ENCODE peak calls at places on chromosomes 11 and 22, in seven cellular contexts. A is K562, P is spleen, I is suprapubic skin, O is transverse colon, L is GM12891, J is stomach. N is an unnamed sample.

GRCh38 chr11:120303004-120303637 is 22.0 kb upstream of the TLCD5 start:
- DNase-seq in O (peak; percentile 81), I (no peak), L (peak; percentile 48), A (peak; percentile 87), P (no peak), J (peak; percentile 78), N (peak; percentile 94)

GRCh38 chr11:32935462-32936029 is 42.9 kb downstream of the QSER1 start:
- DNase-seq in J (no peak), O (no peak), I (no peak), A (no peak), L (no peak), P (no peak), N (no peak)

GRCh38 chr22:24026733-24027132 is 15.6 kb downstream of the CABIN1 start:
- DNase-seq in A (no peak), P (no peak), I (no peak), O (no peak), L (no peak), J (no peak), N (no peak)

GRCh38 chr11:77611921-77612320 is 22.2 kb downstream of the AQP11 start:
- DNase-seq in J (no peak), I (no peak), P (no peak), A (no peak), L (no peak), O (no peak), N (no peak)

GRCh38 chr22:29625090-29625825 is 21.8 kb downstream of the NF2 start:
- DNase-seq in I (no peak), A (peak; percentile 44), P (no peak), O (peak; percentile 34), L (no peak), J (peak; percentile 60), N (peak; percentile 61)

GRCh38 chr22:50699754-50700386 is 27.2 kb downstream of the SHANK3 start:
- DNase-seq in J (no peak), I (peak; percentile 71), O (no peak), P (peak; percentile 66), L (no peak), A (peak; percentile 34), N (peak; percentile 80)

GRCh38 chr11:19698493-19699292 is 13.9 kb upstream of the NAV2 start:
- DNase-seq in J (no peak), I (peak; percentile 87), P (no peak), O (no peak), L (no peak), A (no peak), N (no peak)

GRCh38 chr11:107719557-107720304 is 7.9 kb upstream of the SLN start:
- DNase-seq in J (no peak), L (no peak), I (no peak), P (no peak), A (no peak), O (no peak), N (no peak)

GRCh38 chr11:120401506-120401905 is 65.3 kb downstream of the ARHGEF12 start:
- DNase-seq in P (no peak), I (no peak), J (no peak), O (no peak), A (no peak), L (no peak), N (no peak)

GRCh38 chr22:20026996-20027601 is 6.2 kb downstream of the TANGO2 start:
- DNase-seq in J (no peak), L (no peak), A (no peak), O (no peak), P (peak; percentile 55), I (no peak), N (no peak)

GRCh38 chr11:11407738-11408084 is 54.7 kb upstream of the CSNK2A3 start:
- DNase-seq in I (no peak), A (no peak), P (no peak), J (no peak), L (no peak), O (no peak), N (no peak)

GRCh38 chr11:122344281-122344680 is 228.3 kb upstream of the BLID start:
- DNase-seq in O (no peak), L (no peak), A (no peak), J (no peak), P (no peak), I (no peak), N (no peak)

GRCh38 chr11:9357041-9357440 is 27.4 kb upstream of the IPO7 start:
- DNase-seq in O (no peak), I (no peak), A (no peak), J (no peak), L (no peak), P (no peak), N (no peak)

GRCh38 chr11:94193288-94193687 is 64.6 kb downstream of the PANX1 start:
- DNase-seq in J (no peak), L (no peak), I (no peak), A (no peak), O (no peak), P (no peak), N (no peak)

GRCh38 chr11:123707606-123708205 is 33.8 kb downstream of the ZNF202 start:
- DNase-seq in O (peak; percentile 58), J (peak; percentile 59), A (peak; percentile 60), L (peak; percentile 26), I (no peak), P (no peak), N (peak; percentile 85)

GRCh38 chr11:96753997-96754396 is 364.2 kb downstream of the JRKL start:
- DNase-seq in O (no peak), A (no peak), L (no peak), I (no peak), J (no peak), P (no peak), N (no peak)

GRCh38 chr11:23976776-23977380 is 520.0 kb upstream of the LUZP2 start:
- DNase-seq in P (no peak), O (no peak), I (no peak), J (no peak), A (no peak), L (no peak), N (no peak)

DNA sequence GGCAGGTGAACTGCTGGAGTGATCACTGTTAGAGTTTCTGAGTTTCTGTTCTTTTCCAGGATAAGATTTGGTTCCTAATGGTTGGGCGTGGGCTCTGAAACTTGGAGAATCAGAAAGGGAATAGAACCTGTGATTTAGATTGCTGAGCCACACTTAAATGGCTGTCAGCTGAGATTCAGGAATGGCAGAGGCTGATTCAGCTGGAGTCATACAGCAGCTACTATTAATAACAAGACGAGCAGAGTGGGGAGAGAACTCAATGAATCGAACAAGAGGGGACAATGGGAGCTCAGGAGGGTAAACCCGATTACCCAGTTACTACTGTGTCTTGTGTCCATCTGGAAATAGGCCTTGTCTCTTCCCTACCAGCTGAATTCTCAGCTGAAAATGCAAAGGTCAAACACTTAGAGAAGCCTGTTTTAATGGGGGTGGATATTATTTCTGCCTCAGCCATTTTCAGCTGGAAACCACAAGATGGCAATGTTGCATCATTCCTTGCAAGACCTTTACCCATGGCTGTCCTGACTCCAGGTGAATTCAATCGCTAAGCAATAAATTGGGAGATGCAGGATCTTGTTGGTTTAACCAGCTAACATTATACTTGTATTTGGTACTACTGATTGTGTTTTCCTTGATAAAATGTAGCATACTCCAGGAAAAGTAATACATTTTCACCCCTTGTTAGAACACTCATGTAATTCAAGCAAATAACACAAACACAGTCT is 104.5 kb upstream of the RAG2 start:
- DNase-seq in A (peak; percentile 44), J (no peak), L (peak; percentile 29), P (no peak), I (no peak), O (no peak), N (peak; percentile 85)
- TF ChIP-seq POLR2AphosphoS5 in A (no peak), J (no peak), L (no peak), P (no peak), I (no peak), O (no peak), N (no peak)

DNA sequence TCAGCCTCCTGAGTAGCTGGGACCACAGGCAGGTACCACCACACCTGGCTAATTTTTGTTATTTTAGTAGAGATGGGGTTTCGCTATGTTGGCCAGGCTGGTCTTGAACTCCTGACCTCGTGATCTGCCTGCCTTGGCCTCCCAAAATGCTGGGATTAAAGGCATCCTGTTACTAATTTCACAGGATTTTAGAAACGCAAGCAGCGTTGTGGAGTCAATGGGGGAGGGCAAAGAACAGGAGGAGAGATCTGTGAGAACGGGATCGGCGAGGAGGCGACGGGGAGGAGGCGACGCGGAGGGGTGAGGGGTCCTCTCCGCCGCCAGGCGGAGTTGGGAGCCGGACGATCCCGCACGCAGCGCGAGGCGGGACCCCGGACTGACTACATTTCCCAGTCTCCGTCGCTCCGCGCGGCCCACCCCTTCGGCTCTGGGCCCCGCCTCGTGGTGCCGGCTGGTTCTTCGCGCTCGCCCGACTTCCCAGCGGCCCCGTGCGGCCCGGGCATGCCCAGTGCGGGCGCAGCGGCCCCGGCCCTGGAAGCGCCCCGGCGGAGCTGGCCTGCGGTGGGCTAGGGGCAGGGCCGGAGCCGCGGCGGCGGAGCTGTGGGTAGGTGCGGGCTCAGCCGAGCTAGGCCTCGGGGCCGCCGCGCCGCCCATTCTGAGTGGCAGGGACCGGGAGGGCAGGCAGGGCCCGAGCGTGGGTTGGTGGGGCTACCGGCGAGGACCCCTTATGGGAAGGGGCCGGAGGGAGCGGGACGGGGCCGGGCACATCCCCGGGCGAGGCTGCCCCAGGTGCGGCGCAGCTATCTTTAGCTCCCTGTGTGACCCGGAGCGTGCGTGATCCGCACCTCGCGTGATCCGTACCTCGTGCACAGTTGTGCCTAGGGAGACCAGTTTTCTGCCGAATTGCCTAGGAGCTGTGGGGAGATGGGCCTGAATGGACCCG is at the start of gene EI24:
- DNase-seq in J (peak; percentile 92), I (peak; percentile 93), L (peak; percentile 80), A (peak; percentile 92), O (peak; percentile 93), P (peak; percentile 97), N (peak; percentile 98)
- TF ChIP-seq POLR2AphosphoS5 in J (peak; percentile 39), I (no peak), L (no peak), A (peak; percentile 80), O (no peak), P (peak; percentile 88), N (peak; percentile 76)

GRCh38 chr22:39150848-39151215 is 1.6 kb downstream of the CBX7 start:
- DNase-seq in O (no peak), P (peak; percentile 51), I (no peak), A (no peak), J (no peak), L (no peak), N (no peak)

GRCh38 chr22:39149915-39150847 is 2.3 kb downstream of the CBX7 start:
- DNase-seq in A (no peak), I (no peak), J (no peak), P (peak; percentile 70), O (no peak), L (no peak), N (peak; percentile 50)

GRCh38 chr22:39147335-39148023 is 5.0 kb downstream of the CBX7 start:
- DNase-seq in P (peak; percentile 74), J (no peak), O (no peak), I (no peak), L (no peak), A (no peak), N (no peak)

GRCh38 chr22:39148024-39148726 is 4.3 kb downstream of the CBX7 start:
- DNase-seq in J (no peak), I (no peak), A (no peak), L (no peak), P (peak; percentile 75), O (no peak), N (no peak)

GRCh38 chr22:39148727-39149535 is 3.5 kb downstream of the CBX7 start:
- DNase-seq in I (no peak), O (peak; percentile 72), P (peak; percentile 88), A (peak; percentile 58), J (peak; percentile 47), L (peak; percentile 72), N (peak; percentile 83)
- TF ChIP-seq POLR2AphosphoS5 in I (no peak), O (no peak), P (peak; percentile 61), A (no peak), J (no peak), L (no peak), N (no peak)

DNA sequence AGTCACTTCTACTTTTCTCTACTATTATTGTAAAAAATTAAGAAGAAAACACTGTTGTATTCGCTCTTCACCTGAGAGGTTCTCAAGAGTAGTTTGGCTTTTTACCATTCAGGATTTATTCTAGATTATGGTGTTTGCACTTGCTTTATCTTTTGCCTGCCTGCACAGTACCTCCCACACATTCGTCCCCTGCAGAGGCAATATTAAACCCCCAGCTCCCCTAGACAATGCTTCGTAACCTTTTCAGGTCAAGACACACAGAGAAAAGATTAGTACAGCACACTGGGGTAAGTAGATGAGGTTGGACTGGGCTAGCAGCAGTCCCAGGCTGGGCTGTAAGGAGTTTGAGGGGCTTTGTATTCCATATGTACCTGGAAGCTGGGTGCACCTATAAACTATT is 62.4 kb downstream of the TNRC6B start:
- DNase-seq in O (no peak), P (no peak), I (no peak), A (peak; percentile 13), L (no peak), J (no peak), N (no peak)
- TF ChIP-seq POLR2AphosphoS5 in O (no peak), P (no peak), I (no peak), A (peak; percentile 29), L (no peak), J (no peak), N (no peak)